ENCODE peak calls at places on chromosome 13, in six cellular contexts. L, J, R, U, Q and P are unnamed samples.

GRCh38 chr13:99386911-99387788 is 80.0 kb upstream of the GPR183 start:
- DNase-seq in J (peak; percentile 55), Q (no peak), R (peak; percentile 54), U (no peak), L (peak; percentile 32), P (peak; percentile 59)

GRCh38 chr13:112713517-112714253 is 23.8 kb downstream of the ATP11A start:
- DNase-seq in U (no peak), R (no peak), J (no peak), L (no peak), Q (peak; percentile 70), P (peak; percentile 26)

GRCh38 chr13:76709851-76710250 is 176.4 kb downstream of the KCTD12 start:
- DNase-seq in R (no peak), Q (no peak), U (no peak), L (peak; percentile 37), J (no peak), P (no peak)

GRCh38 chr13:33262997-33263396 is 22.6 kb downstream of the STARD13 start:
- DNase-seq in U (no peak), J (no peak), L (no peak), R (no peak), Q (no peak), P (no peak)

GRCh38 chr13:32284927-32285632 is 30.1 kb downstream of the ZAR1L start:
- DNase-seq in Q (peak; percentile 58), J (peak; percentile 82), U (no peak), R (no peak), L (peak; percentile 84), P (peak; percentile 89)

GRCh38 chr13:71320452-71320851 is 546.6 kb downstream of the DACH1 start:
- DNase-seq in J (peak; percentile 38), L (peak; percentile 4), Q (no peak), R (no peak), U (no peak), P (peak; percentile 18)

GRCh38 chr13:73704587-73704986 is 429.6 kb downstream of the KLF12 start:
- DNase-seq in U (no peak), J (no peak), Q (no peak), L (no peak), R (no peak), P (no peak)

GRCh38 chr13:77863037-77863630 is 55.5 kb downstream of the EDNRB start:
- DNase-seq in U (no peak), J (no peak), Q (no peak), R (no peak), L (no peak), P (no peak)

GRCh38 chr13:31073859-31074718 is 87.6 kb downstream of the HSPH1 start:
- DNase-seq in U (no peak), R (no peak), Q (no peak), J (no peak), L (peak; percentile 57), P (peak; percentile 56)

GRCh38 chr13:113938716-113939115 is 35.2 kb downstream of the C13orf46 start:
- DNase-seq in L (no peak), U (no peak), Q (no peak), R (peak; percentile 29), J (no peak), P (peak; percentile 46)

GRCh38 chr13:97371486-97372109 is 62.4 kb upstream of the RAP2A start:
- DNase-seq in J (no peak), U (no peak), Q (no peak), R (no peak), L (no peak), P (no peak)
- TF ChIP-seq CTCF in J (no peak), U (no peak), Q (no peak), R (no peak), L (no peak), P (no peak)

DNA sequence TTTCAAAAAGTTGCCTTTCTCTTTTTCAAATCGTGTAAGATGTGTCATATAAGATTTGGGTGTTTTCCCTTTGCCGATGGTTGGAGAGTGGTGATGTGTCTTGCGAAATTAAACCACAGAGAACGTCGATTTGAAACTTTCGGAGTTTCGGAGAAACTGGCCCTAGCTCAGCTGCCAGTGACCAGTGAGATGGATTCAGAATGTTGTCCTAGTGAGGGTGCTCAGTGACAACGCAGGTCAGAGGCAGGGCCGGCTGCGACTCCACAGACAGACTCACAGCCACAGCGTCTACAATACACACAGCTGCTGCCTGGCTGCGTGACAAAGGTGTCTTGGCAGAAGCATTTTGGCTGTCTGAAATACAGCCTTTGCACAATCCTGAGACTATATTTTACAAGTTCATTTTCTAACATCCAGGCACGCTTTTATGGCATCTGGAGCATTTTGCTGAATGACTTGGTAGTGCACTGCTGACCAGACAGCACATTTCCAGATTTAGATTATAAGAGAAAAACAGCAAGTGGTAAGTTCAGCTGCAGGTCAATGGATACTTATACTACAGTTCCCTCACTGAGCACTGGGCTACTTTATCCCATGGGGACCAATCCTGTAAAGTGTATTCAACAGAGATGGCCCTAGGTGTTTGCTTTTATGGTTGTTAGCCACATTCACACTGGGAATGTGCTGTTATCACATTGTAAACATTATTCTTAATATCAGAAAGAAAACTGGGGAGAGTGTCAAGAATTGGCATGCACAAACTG is 207.5 kb downstream of the KCNRG start:
- DNase-seq in L (peak; percentile 95), R (peak; percentile 88), J (peak; percentile 66), Q (peak; percentile 50), U (peak; percentile 74), P (peak; percentile 93)
- H3K4me3 ChIP-seq in L (peak overlapping the region; percentile 33), R (peak overlapping the region; percentile 22), J (peak overlapping the region; percentile 45), Q (peak overlapping the region; percentile 15), U (peak overlapping the region; percentile 5), P (no peak overlapping the region)

GRCh38 chr13:75482820-75483079 is 781 bp upstream of the TBC1D4 start:
- DNase-seq in J (no peak), L (no peak), R (no peak), Q (no peak), U (no peak), P (no peak)
- TF ChIP-seq CTCF in J (no peak), L (no peak), R (no peak), Q (no peak), U (no peak), P (no peak)

GRCh38 chr13:106145070-106145469 is 390.4 kb downstream of the EFNB2 start:
- DNase-seq in L (no peak), J (no peak), Q (no peak), U (no peak), R (no peak), P (no peak)

GRCh38 chr13:106143930-106144709 is 391.3 kb downstream of the EFNB2 start:
- DNase-seq in Q (no peak), U (no peak), J (peak; percentile 88), R (no peak), L (no peak), P (no peak)

GRCh38 chr13:106140476-106140875 is 395.0 kb downstream of the EFNB2 start:
- DNase-seq in R (no peak), L (peak; percentile 57), U (no peak), Q (no peak), J (no peak), P (no peak)

GRCh38 chr13:106145997-106146864 is 389.2 kb downstream of the EFNB2 start:
- DNase-seq in J (no peak), L (no peak), U (no peak), R (no peak), Q (no peak), P (peak; percentile 63)

GRCh38 chr13:106143392-106143791 is 392.1 kb downstream of the EFNB2 start:
- DNase-seq in Q (no peak), U (no peak), L (peak; percentile 42), R (no peak), J (peak; percentile 65), P (no peak)
- H3K4me3 ChIP-seq in Q (no peak overlapping the region), U (no peak overlapping the region), L (no peak overlapping the region), R (no peak overlapping the region), J (no peak overlapping the region), P (no peak overlapping the region)